ENCODE peak calls at places on chromosomes 4 and X, in five cellular contexts. B is IMR-90, K is GM12878, G is A549, E is K562. P is an unnamed sample.

GRCh38 chrX:119887721-119888425 is 7.8 kb upstream of the AKAP14 start:
- DNase-seq in B (peak), K (no peak), G (peak), E (peak), P (peak)

GRCh38 chr4:39621582-39621981 is 17.1 kb downstream of the SMIM14 start:
- DNase-seq in B (peak), K (no peak), G (peak), E (no peak), P (no peak)

GRCh38 chr4:138671106-138671505 is 344.5 kb upstream of the NOCT start:
- DNase-seq in B (no peak), K (no peak), G (no peak), E (no peak), P (no peak)

GRCh38 chr4:165761968-165762367 is 111.1 kb upstream of the TLL1 start:
- DNase-seq in B (no peak), K (no peak), G (no peak), E (no peak), P (no peak)

GRCh38 chr4:88756149-88756548 is 58.5 kb upstream of the NAP1L5 start:
- DNase-seq in B (no peak), K (no peak), G (no peak), E (no peak), P (no peak)

GRCh38 chrX:68146054-68146453 is 287.2 kb downstream of the OPHN1 start:
- DNase-seq in B (peak), K (no peak), G (peak), E (no peak), P (peak)

GRCh38 chrX:149877636-149878035 is 3.3 kb upstream of the MAGEA8 start:
- DNase-seq in B (no peak), K (no peak), G (peak), E (no peak), P (no peak)

GRCh38 chr4:140943486-140943885 is 187.3 kb upstream of the TBC1D9 start:
- DNase-seq in B (peak), K (no peak), G (no peak), E (no peak), P (no peak)

GRCh38 chrX:152813211-152813610 is 17.3 kb downstream of the CETN2 start:
- DNase-seq in B (no peak), K (no peak), G (no peak), E (no peak), P (no peak)

GRCh38 chrX:127459784-127460183 is 592.4 kb downstream of the ACTRT1 start:
- DNase-seq in B (no peak), K (no peak), G (no peak), E (no peak), P (no peak)

GRCh38 chr4:39022241-39022640 is 10.0 kb downstream of the TMEM156 start:
- DNase-seq in B (no peak), K (no peak), G (no peak), E (no peak), P (no peak)

GRCh38 chrX:129566081-129566480 is 26.0 kb downstream of the OCRL start:
- DNase-seq in B (peak), K (no peak), G (no peak), E (no peak), P (no peak)

GRCh38 chr4:170007113-170007512 is 19.1 kb downstream of the MFAP3L start:
- DNase-seq in B (no peak), K (no peak), G (no peak), E (peak), P (no peak)

GRCh38 chr4:114396808-114397207 is 201.8 kb upstream of the UGT8 start:
- DNase-seq in B (no peak), K (no peak), G (no peak), E (no peak), P (no peak)

GRCh38 chrX:135484636-135485289 is 35.7 kb upstream of the INTS6L start:
- DNase-seq in B (peak), K (no peak), G (peak), E (peak), P (peak)

GRCh38 chrX:153885208-153885787 is 675 bp downstream of the L1CAM start:
- DNase-seq in B (no peak), K (no peak), G (no peak), E (peak), P (no peak)

GRCh38 chr4:7987148-7987989 is 47.7 kb upstream of the AFAP1 start:
- DNase-seq in B (peak), K (peak), G (peak), E (peak), P (peak)

GRCh38 chr4:38078590-38079381 is 118.6 kb downstream of the PTTG2 start:
- DNase-seq in B (peak), K (no peak), G (peak), E (no peak), P (no peak)

GRCh38 chr4:181004056-181004455 is 1239.1 kb upstream of the TENM3 start:
- DNase-seq in B (no peak), K (no peak), G (no peak), E (no peak), P (no peak)

GRCh38 chr4:181008164-181008563 is 1235.0 kb upstream of the TENM3 start:
- DNase-seq in B (no peak), K (no peak), G (peak), E (no peak), P (no peak)

GRCh38 chr4:181006509-181007290 is 1236.5 kb upstream of the TENM3 start:
- DNase-seq in B (no peak), K (no peak), G (no peak), E (no peak), P (no peak)

GRCh38 chr4:181007751-181008150 is 1235.5 kb upstream of the TENM3 start:
- DNase-seq in B (no peak), K (no peak), G (no peak), E (no peak), P (no peak)
- H3K4me2 ChIP-seq in B (no peak), K (no peak), G (no peak), E (no peak), P (no peak)

GRCh38 chrX:118286066-118286758 is 59.7 kb upstream of the WDR44 start:
- DNase-seq in B (no peak), K (no peak), G (peak), E (no peak), P (no peak)
- TF ChIP-seq RCOR1 in B (no peak), K (no peak), G (no peak), E (no peak), P (no peak)

DNA sequence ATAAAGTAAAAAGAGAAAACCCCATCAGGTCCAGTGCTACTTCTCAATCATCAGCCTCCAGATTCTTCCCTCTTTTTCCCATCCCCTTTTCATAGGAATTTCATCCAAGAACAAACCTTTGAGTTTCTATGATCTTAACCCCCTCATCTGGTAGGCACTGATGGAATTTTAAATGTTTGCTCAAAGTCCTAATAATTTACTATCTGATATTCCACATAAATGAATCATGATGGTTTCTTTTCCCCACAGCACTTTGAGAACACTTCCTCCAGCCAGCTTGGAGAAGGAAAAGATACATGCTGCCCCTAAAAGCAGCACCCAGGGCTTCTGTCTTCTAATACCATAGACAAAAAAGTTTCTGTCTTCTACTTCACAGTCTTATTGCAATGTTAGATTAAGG is 19.4 kb upstream of the KLHL8 start:
- DNase-seq in B (no peak), K (no peak), G (peak), E (no peak), P (no peak)
- H3K4me2 ChIP-seq in B (peak), K (no peak), G (peak), E (no peak), P (peak)

DNA sequence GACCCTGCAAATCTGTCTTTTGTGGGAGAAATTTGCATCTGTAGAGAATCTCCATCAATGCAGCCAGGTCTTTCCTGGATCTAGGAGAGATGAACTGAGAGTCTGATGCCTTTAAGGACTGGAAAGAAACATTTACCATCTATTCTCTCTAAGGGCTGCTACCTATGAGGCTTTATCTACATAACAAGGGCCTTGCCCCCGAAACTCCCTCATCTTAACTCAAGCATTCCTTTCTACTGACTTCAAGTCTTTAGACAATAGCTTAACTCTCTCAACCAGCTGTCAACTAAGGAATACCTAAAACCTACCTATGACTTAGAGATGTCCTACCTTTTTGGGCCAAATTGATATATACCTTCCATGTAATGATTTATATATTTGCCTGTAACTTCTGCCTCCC is 32.1 kb downstream of the MAGEB17 start:
- DNase-seq in B (no peak), K (no peak), G (no peak), E (no peak), P (no peak)
- TF ChIP-seq RCOR1 in B (no peak), K (no peak), G (no peak), E (no peak), P (no peak)

GRCh38 chr4:82753238-82753637 is 45.4 kb downstream of the SCD5 start:
- DNase-seq in B (no peak), K (no peak), G (no peak), E (no peak), P (peak)

GRCh38 chr4:82746705-82747567 is 51.7 kb downstream of the SCD5 start:
- DNase-seq in B (no peak), K (no peak), G (no peak), E (no peak), P (no peak)

GRCh38 chr4:82745173-82745842 is 53.3 kb downstream of the SCD5 start:
- DNase-seq in B (peak), K (no peak), G (no peak), E (no peak), P (no peak)

GRCh38 chr4:82748176-82748575 is 50.4 kb downstream of the SCD5 start:
- DNase-seq in B (peak), K (no peak), G (no peak), E (no peak), P (no peak)

DNA sequence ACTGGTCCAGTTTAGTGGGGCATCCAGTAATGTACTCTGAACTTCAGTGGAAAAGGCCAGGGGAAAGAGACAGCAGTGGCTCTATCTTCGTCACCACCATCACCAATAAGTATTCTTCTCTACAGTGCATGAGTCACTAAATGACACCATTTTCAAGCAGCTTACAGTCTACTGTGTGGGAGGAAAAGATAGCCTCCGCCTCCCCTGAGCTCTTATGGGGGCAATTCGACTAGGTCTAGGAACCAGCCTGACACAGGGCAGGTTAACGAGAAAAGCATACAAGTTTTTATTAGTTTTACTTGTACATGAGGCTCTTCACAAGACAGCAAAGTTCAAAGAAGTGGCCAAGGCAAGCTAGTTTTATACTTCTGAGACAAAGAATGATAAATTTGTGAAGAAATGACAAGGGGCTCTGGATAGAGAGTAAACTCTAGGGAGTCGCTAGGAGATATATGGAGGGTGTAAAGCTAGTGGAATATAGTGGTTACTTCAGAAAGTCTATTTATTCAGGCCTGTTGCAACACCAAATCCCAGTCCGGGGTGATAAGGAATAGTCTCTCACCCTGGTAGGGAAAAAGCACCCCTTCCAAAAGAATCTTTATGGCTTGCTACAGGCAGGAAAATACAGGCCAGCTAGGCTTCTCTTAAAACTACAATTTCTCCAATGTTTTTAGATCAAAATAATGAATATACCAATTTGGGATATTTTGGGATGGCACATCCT is 49.7 kb downstream of the SCD5 start:
- DNase-seq in B (peak), K (no peak), G (no peak), E (no peak), P (no peak)
- H3K4me2 ChIP-seq in B (peak), K (no peak), G (no peak), E (no peak), P (no peak)

DNA sequence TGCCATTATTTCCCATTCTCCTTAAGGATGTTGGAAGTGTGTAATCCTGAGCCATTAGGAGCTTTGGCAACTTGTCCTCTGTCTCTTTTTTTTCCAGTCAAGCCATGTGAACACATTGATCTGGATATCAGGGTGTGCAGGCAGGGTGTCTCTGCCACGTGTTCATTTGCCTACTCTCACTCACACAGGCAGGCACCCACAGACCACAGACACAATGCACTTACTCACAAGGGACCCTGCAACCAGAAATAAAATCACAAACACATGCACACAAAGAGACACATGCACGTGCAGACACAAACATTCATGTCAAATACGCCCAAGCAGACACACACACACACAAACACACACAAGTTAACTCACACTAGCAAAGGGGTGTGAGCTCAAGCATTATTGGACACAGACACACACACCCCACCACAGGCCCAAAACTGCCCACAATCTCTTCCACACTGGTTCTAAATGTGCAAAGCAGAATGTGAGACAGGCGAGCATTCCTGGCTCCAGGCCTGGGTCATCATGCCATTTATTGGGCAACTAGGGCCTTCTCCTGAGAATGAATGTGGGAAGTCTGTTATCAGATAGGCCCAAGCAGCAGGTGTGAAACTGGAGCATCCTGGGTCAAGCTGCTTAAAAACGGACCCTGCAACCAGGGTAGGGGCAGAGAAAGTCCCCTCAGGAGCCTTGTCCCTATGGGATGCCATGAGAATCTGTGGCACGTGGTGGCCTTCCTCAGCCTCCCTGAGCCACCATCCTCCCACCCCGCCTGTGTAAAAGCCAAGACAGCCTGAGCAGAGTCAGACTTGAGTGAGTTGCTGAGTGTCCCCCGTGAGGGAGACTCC is 63.4 kb downstream of the NBDY start:
- DNase-seq in B (no peak), K (no peak), G (no peak), E (no peak), P (no peak)
- TF ChIP-seq RCOR1 in B (no peak), K (no peak), G (no peak), E (no peak), P (no peak)

GRCh38 chr4:67885727-67886126 is 1.9 kb upstream of the TMPRSS11D start:
- DNase-seq in B (peak), K (no peak), G (peak), E (no peak), P (no peak)
- H3K4me2 ChIP-seq in B (peak), K (no peak), G (no peak), E (no peak), P (peak)

P was measured in SK-N-SH.